ENCODE peak calls at places on chromosomes 13 and 19, in five cellular contexts. One of them, this sample, is unnamed.

GRCh38 chr19:18613589-18614234 is 1.0 kb downstream of the TMEM59L start:
- DNase-seq in body of pancreas: no peak
- DNase-seq in neural progenitor cell: peak; percentile 52
- DNase-seq in left ventricle myocardium inferior: no peak
- DNase-seq in SK-N-SH: no peak
- DNase-seq in this sample: no peak

GRCh38 chr19:4916292-4917082 is 7.2 kb downstream of the UHRF1 start:
- DNase-seq in SK-N-SH: no peak
- DNase-seq in neural progenitor cell: no peak
- DNase-seq in body of pancreas: no peak
- DNase-seq in left ventricle myocardium inferior: no peak
- DNase-seq in this sample: no peak

GRCh38 chr13:97012251-97013048 is 18.2 kb upstream of the OXGR1 start:
- DNase-seq in neural progenitor cell: no peak
- DNase-seq in body of pancreas: no peak
- DNase-seq in SK-N-SH: no peak
- DNase-seq in left ventricle myocardium inferior: no peak
- DNase-seq in this sample: peak; percentile 19

GRCh38 chr19:6481541-6482342 is at the start of gene DENND1C:
- DNase-seq in body of pancreas: no peak
- DNase-seq in SK-N-SH: peak; percentile 71
- DNase-seq in left ventricle myocardium inferior: no peak
- DNase-seq in neural progenitor cell: peak; percentile 70
- DNase-seq in this sample: peak; percentile 40

GRCh38 chr13:23991119-23991518 is 93.8 kb upstream of the C1QTNF9B start:
- DNase-seq in left ventricle myocardium inferior: no peak
- DNase-seq in neural progenitor cell: no peak
- DNase-seq in SK-N-SH: no peak
- DNase-seq in body of pancreas: no peak
- DNase-seq in this sample: no peak

GRCh38 chr13:26061947-26062346 is 10.1 kb upstream of the SHISA2 start:
- DNase-seq in neural progenitor cell: no peak
- DNase-seq in body of pancreas: no peak
- DNase-seq in SK-N-SH: no peak
- DNase-seq in left ventricle myocardium inferior: no peak
- DNase-seq in this sample: no peak

GRCh38 chr13:52644108-52644507 is 1.9 kb downstream of the HNRNPA1L2 start:
- DNase-seq in neural progenitor cell: no peak
- DNase-seq in SK-N-SH: no peak
- DNase-seq in left ventricle myocardium inferior: no peak
- DNase-seq in body of pancreas: no peak
- DNase-seq in this sample: no peak

GRCh38 chr19:31160346-31160926 is 188.8 kb downstream of the TSHZ3 start:
- DNase-seq in SK-N-SH: no peak
- DNase-seq in left ventricle myocardium inferior: no peak
- DNase-seq in body of pancreas: no peak
- DNase-seq in neural progenitor cell: no peak
- DNase-seq in this sample: no peak

GRCh38 chr13:68110178-68110768 is 880.1 kb upstream of the PCDH9 start:
- DNase-seq in body of pancreas: no peak
- DNase-seq in left ventricle myocardium inferior: no peak
- DNase-seq in neural progenitor cell: no peak
- DNase-seq in SK-N-SH: no peak
- DNase-seq in this sample: no peak

GRCh38 chr19:32542477-32543106 is 38.4 kb upstream of the PDCD5 start:
- DNase-seq in left ventricle myocardium inferior: no peak
- DNase-seq in body of pancreas: no peak
- DNase-seq in SK-N-SH: no peak
- DNase-seq in neural progenitor cell: no peak
- DNase-seq in this sample: no peak

GRCh38 chr13:54845351-54845965 is 1816.8 kb downstream of the OLFM4 start:
- DNase-seq in body of pancreas: no peak
- DNase-seq in neural progenitor cell: peak; percentile 7
- DNase-seq in left ventricle myocardium inferior: no peak
- DNase-seq in SK-N-SH: no peak
- DNase-seq in this sample: no peak

GRCh38 chr19:49114630-49115363 is 627 bp downstream of the LIN7B start:
- DNase-seq in left ventricle myocardium inferior: peak; percentile 70
- DNase-seq in body of pancreas: peak; percentile 62
- DNase-seq in neural progenitor cell: peak; percentile 93
- DNase-seq in SK-N-SH: peak; percentile 72
- DNase-seq in this sample: peak; percentile 72

GRCh38 chr13:80217614-80218456 is 123.1 kb downstream of the SPRY2 start:
- DNase-seq in neural progenitor cell: peak; percentile 74
- DNase-seq in SK-N-SH: no peak
- DNase-seq in left ventricle myocardium inferior: no peak
- DNase-seq in body of pancreas: no peak
- DNase-seq in this sample: no peak

GRCh38 chr13:67341406-67341805 is 111.3 kb upstream of the PCDH9 start:
- DNase-seq in SK-N-SH: no peak
- DNase-seq in body of pancreas: no peak
- DNase-seq in left ventricle myocardium inferior: no peak
- DNase-seq in neural progenitor cell: no peak
- DNase-seq in this sample: no peak

GRCh38 chr19:399370-399769 is 9.6 kb downstream of the C2CD4C start:
- DNase-seq in body of pancreas: no peak
- DNase-seq in neural progenitor cell: no peak
- DNase-seq in SK-N-SH: no peak
- DNase-seq in left ventricle myocardium inferior: no peak
- DNase-seq in this sample: no peak

GRCh38 chr19:19463348-19464117 is 51.8 kb downstream of the TSSK6 start:
- DNase-seq in SK-N-SH: no peak
- DNase-seq in left ventricle myocardium inferior: no peak
- DNase-seq in neural progenitor cell: no peak
- DNase-seq in body of pancreas: no peak
- DNase-seq in this sample: no peak

DNA sequence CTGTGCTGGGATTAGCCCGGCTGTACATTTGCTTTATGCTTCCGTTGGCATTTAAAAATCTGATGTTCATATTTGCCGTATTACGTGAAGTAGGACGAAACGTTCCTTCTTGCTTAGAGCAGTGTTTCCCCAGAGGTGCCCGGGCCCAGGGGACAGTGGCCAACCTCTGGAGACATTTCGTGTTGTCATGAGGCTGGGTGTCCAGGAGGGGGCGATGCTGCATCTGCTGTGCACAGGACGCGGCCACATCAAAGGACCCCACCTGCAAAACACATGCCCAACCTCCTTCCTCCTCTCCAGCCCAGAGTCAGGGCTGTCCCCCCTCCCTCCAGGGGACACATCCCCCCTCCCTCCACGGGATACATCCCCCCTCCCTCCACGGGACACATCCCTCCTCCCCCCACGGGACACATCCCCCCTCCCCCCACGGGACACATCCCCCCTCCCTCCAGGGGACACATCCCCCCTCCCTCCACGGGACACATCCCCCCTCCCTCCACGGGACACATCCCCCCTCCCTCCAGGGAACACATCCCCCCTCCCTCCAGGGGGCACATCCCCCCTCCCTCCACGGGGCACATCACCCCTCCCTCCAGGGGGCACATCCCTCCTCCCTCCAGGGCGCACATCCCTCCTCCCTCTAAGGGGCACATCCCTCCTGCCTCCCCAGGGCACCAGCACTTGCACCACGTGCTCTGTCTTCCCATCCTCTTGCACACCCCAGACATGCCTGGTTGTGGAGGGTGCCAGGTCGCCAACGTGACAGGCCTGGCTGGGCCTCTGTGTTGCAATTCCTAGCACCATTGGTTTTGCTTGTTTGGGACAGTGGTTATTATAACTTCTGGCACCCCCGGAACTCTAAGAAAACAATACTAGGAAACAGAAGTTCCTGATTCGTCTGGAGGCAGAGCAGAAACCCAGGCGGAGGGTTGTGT is 46.7 kb downstream of the GAS6 start:
- DNase-seq in neural progenitor cell: peak; percentile 90
- DNase-seq in SK-N-SH: peak; percentile 91
- DNase-seq in left ventricle myocardium inferior: peak; percentile 88
- DNase-seq in body of pancreas: peak; percentile 90
- DNase-seq in this sample: peak; percentile 90
- H3K4me1 ChIP-seq in neural progenitor cell: no peaks in the 10 kb centered on the region
- H3K4me1 ChIP-seq in SK-N-SH: peaks cover 52% of the 10 kb centered on the region
- H3K4me1 ChIP-seq in left ventricle myocardium inferior: peaks cover 76% of the 10 kb centered on the region
- H3K4me1 ChIP-seq in body of pancreas: peaks cover 36% of the 10 kb centered on the region
- H3K4me1 ChIP-seq in this sample: peaks cover 56% of the 10 kb centered on the region

DNA sequence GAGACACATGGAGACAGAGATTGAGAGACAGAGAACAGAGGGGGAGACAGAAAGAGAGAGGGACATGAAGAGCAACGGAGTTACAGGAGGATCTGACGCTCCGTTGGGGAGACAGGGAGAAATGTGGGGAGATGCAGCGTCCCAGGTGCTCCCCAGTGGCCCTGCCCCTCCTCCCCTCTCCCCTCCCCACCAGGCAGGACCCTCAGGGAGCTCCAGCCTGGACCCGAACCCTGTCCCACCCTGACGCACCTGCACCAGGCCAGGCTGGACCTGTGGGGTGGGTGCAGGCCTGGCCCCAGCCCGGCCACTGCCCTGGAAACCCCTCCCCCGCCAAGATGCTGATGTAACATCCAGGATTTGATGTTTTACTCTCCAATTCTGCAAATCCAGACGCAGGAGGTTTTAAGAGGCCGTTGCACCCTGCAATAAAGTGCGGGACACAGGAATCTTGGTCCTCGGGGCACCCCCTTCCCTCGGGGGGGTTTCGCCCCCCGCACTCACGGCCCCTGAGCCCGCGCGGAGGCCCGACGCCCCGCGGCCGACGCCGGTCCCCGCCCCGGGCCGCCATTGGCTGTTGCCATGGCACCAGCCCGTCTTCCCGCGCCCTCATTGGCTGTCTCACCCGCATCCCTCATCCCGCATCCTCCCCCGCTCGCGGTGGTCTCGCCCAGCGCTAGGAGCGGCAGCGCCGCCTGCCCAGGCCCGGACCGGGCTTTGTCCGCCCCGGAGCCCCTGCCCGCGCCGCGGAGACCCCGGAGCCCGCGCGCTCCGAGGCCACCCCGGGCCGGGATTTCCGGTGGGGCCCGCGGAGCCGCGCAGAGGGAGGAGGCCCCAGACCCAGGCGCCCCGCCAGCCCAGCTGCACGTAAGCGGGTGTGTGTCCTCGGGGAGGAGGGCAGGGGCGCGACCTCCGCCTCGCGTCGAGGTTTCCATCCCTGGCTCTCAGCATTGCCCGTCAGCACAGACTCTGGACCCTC is at the start of gene APC2:
- DNase-seq in neural progenitor cell: peak; percentile 95
- DNase-seq in left ventricle myocardium inferior: no peak
- DNase-seq in body of pancreas: no peak
- DNase-seq in SK-N-SH: peak; percentile 97
- DNase-seq in this sample: no peak
- H3K4me3 ChIP-seq in neural progenitor cell: peak within 1 kb of the TSS; percentile 46
- H3K4me3 ChIP-seq in left ventricle myocardium inferior: no peak within 1 kb of the TSS
- H3K4me3 ChIP-seq in body of pancreas: no peak within 1 kb of the TSS
- H3K4me3 ChIP-seq in SK-N-SH: peak within 1 kb of the TSS; percentile 62
- H3K4me3 ChIP-seq in this sample: no peak within 1 kb of the TSS

DNA sequence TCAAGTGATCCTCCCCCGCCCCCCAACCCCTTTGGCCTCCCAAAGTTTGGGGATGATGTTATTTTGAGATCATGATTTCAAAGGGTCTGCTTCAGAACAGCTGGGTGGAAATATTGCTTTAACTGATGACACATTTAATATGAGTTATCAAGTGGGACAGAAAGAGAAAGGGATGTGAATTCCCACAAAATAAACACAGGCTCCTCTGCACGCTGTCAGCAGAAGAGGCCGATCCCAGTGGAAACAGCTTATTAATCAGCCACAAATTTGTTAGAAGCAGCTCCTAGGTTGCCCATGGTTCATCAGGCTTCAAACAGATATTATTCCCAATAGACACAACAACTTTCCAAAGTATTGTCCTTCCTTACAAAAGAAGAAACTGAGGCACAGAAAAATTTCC is 4.7 kb downstream of the DCLK1 start:
- DNase-seq in SK-N-SH: no peak
- DNase-seq in left ventricle myocardium inferior: no peak
- DNase-seq in body of pancreas: no peak
- DNase-seq in neural progenitor cell: no peak
- DNase-seq in this sample: no peak
- TF ChIP-seq CTCF in SK-N-SH: no peak
- TF ChIP-seq CTCF in left ventricle myocardium inferior: no peak
- TF ChIP-seq CTCF in body of pancreas: no peak
- TF ChIP-seq CTCF in neural progenitor cell: no peak
- TF ChIP-seq CTCF in this sample: no peak

GRCh38 chr13:110287031-110287828 is 19.7 kb downstream of the COL4A1 start:
- DNase-seq in left ventricle myocardium inferior: no peak
- DNase-seq in neural progenitor cell: no peak
- DNase-seq in body of pancreas: no peak
- DNase-seq in SK-N-SH: no peak
- DNase-seq in this sample: no peak

GRCh38 chr13:110282316-110282841 is 24.6 kb downstream of the COL4A1 start:
- DNase-seq in body of pancreas: no peak
- DNase-seq in neural progenitor cell: no peak
- DNase-seq in SK-N-SH: no peak
- DNase-seq in left ventricle myocardium inferior: no peak
- DNase-seq in this sample: no peak

GRCh38 chr13:110283661-110284516 is 23.1 kb downstream of the COL4A1 start:
- DNase-seq in neural progenitor cell: no peak
- DNase-seq in body of pancreas: no peak
- DNase-seq in SK-N-SH: no peak
- DNase-seq in left ventricle myocardium inferior: no peak
- DNase-seq in this sample: no peak

GRCh38 chr13:110285991-110286923 is 20.7 kb downstream of the COL4A1 start:
- DNase-seq in body of pancreas: no peak
- DNase-seq in left ventricle myocardium inferior: no peak
- DNase-seq in neural progenitor cell: no peak
- DNase-seq in SK-N-SH: no peak
- DNase-seq in this sample: no peak

GRCh38 chr13:110284809-110285519 is 22.0 kb downstream of the COL4A1 start:
- DNase-seq in body of pancreas: peak; percentile 1
- DNase-seq in SK-N-SH: no peak
- DNase-seq in left ventricle myocardium inferior: no peak
- DNase-seq in neural progenitor cell: no peak
- DNase-seq in this sample: no peak
- H3K4me1 ChIP-seq in body of pancreas: peaks cover 29% of the 10 kb centered on the region
- H3K4me1 ChIP-seq in SK-N-SH: peaks cover 6% of the 10 kb centered on the region
- H3K4me1 ChIP-seq in left ventricle myocardium inferior: peaks cover 87% of the 10 kb centered on the region
- H3K4me1 ChIP-seq in neural progenitor cell: peaks cover 3% of the 10 kb centered on the region
- H3K4me1 ChIP-seq in this sample: peaks cover 11% of the 10 kb centered on the region

This sample was measured in testis.